ENCODE peak calls at places on chromosome 3, in ten cellular contexts. One of them, this sample, is unnamed.
A peak's percentile ranks its signal among the peaks of the same experiment; 100 is the strongest.

GRCh38 chr3:188792788-188793187 is 379.0 kb upstream of the TPRG1 start:
- DNase-seq in AG10803: peak; percentile 48
- DNase-seq in osteoblast: no peak
- DNase-seq in hepatocyte: peak; percentile 35
- DNase-seq in PC-3: no peak
- DNase-seq in RWPE1: no peak
- DNase-seq in MM.1S: no peak
- DNase-seq in upper lobe of left lung: no peak
- DNase-seq in GM13977: no peak
- DNase-seq in AG09309: no peak
- DNase-seq in this sample: no peak

GRCh38 chr3:98395111-98395510 is 4.6 kb downstream of the OR5K3 start:
- DNase-seq in AG10803: no peak
- DNase-seq in osteoblast: no peak
- DNase-seq in hepatocyte: no peak
- DNase-seq in PC-3: no peak
- DNase-seq in RWPE1: no peak
- DNase-seq in MM.1S: no peak
- DNase-seq in upper lobe of left lung: no peak
- DNase-seq in GM13977: no peak
- DNase-seq in AG09309: no peak
- DNase-seq in this sample: no peak

GRCh38 chr3:171480526-171480925 is 20.3 kb upstream of the TNIK start:
- DNase-seq in AG10803: no peak
- DNase-seq in osteoblast: no peak
- DNase-seq in hepatocyte: no peak
- DNase-seq in PC-3: no peak
- DNase-seq in RWPE1: no peak
- DNase-seq in MM.1S: peak; percentile 76
- DNase-seq in upper lobe of left lung: no peak
- DNase-seq in GM13977: peak; percentile 42
- DNase-seq in AG09309: no peak
- DNase-seq in this sample: no peak

GRCh38 chr3:172461530-172462138 is 13.4 kb upstream of the GHSR start:
- DNase-seq in AG10803: peak; percentile 16
- DNase-seq in osteoblast: peak; percentile 50
- DNase-seq in hepatocyte: peak; percentile 48
- DNase-seq in PC-3: peak; percentile 68
- DNase-seq in RWPE1: peak; percentile 56
- DNase-seq in MM.1S: peak; percentile 60
- DNase-seq in upper lobe of left lung: no peak
- DNase-seq in GM13977: peak; percentile 74
- DNase-seq in AG09309: no peak
- DNase-seq in this sample: no peak

GRCh38 chr3:12750223-12750622 is 8.8 kb downstream of the TMEM40 start:
- DNase-seq in AG10803: peak; percentile 84
- DNase-seq in osteoblast: no peak
- DNase-seq in hepatocyte: no peak
- DNase-seq in PC-3: peak; percentile 94
- DNase-seq in RWPE1: peak; percentile 52
- DNase-seq in MM.1S: no peak
- DNase-seq in upper lobe of left lung: no peak
- DNase-seq in GM13977: no peak
- DNase-seq in AG09309: peak; percentile 32
- DNase-seq in this sample: no peak

GRCh38 chr3:39410893-39411292 is 4.4 kb downstream of the RPSA start:
- DNase-seq in AG10803: no peak
- DNase-seq in osteoblast: no peak
- DNase-seq in hepatocyte: no peak
- DNase-seq in PC-3: no peak
- DNase-seq in RWPE1: no peak
- DNase-seq in MM.1S: no peak
- DNase-seq in upper lobe of left lung: no peak
- DNase-seq in GM13977: no peak
- DNase-seq in AG09309: no peak
- DNase-seq in this sample: no peak

GRCh38 chr3:135576786-135577185 is 388.7 kb upstream of the PPP2R3A start:
- DNase-seq in AG10803: no peak
- DNase-seq in osteoblast: no peak
- DNase-seq in hepatocyte: no peak
- DNase-seq in PC-3: no peak
- DNase-seq in RWPE1: no peak
- DNase-seq in MM.1S: no peak
- DNase-seq in upper lobe of left lung: no peak
- DNase-seq in GM13977: no peak
- DNase-seq in AG09309: no peak
- DNase-seq in this sample: no peak

GRCh38 chr3:162718697-162719096 is 1222.1 kb downstream of the OTOL1 start:
- DNase-seq in AG10803: no peak
- DNase-seq in osteoblast: no peak
- DNase-seq in hepatocyte: no peak
- DNase-seq in PC-3: no peak
- DNase-seq in RWPE1: no peak
- DNase-seq in MM.1S: no peak
- DNase-seq in upper lobe of left lung: no peak
- DNase-seq in GM13977: no peak
- DNase-seq in AG09309: no peak
- DNase-seq in this sample: no peak

GRCh38 chr3:46463120-46463867 is 1.4 kb downstream of the LTF start:
- DNase-seq in AG10803: no peak
- DNase-seq in osteoblast: no peak
- DNase-seq in hepatocyte: no peak
- DNase-seq in PC-3: no peak
- DNase-seq in RWPE1: no peak
- DNase-seq in MM.1S: no peak
- DNase-seq in upper lobe of left lung: no peak
- DNase-seq in GM13977: no peak
- DNase-seq in AG09309: no peak
- DNase-seq in this sample: peak; percentile 29

GRCh38 chr3:128311441-128311844 is 155.2 kb downstream of the DNAJB8 start:
- DNase-seq in AG10803: no peak
- DNase-seq in osteoblast: peak; percentile 77
- DNase-seq in hepatocyte: no peak
- DNase-seq in PC-3: no peak
- DNase-seq in RWPE1: no peak
- DNase-seq in MM.1S: no peak
- DNase-seq in upper lobe of left lung: no peak
- DNase-seq in GM13977: no peak
- DNase-seq in AG09309: no peak
- DNase-seq in this sample: peak; percentile 16

GRCh38 chr3:172260381-172260780 is 187.9 kb downstream of the GHSR start:
- DNase-seq in AG10803: peak; percentile 97
- DNase-seq in osteoblast: no peak
- DNase-seq in hepatocyte: no peak
- DNase-seq in PC-3: no peak
- DNase-seq in RWPE1: no peak
- DNase-seq in MM.1S: no peak
- DNase-seq in upper lobe of left lung: no peak
- DNase-seq in GM13977: no peak
- DNase-seq in AG09309: peak; percentile 87
- DNase-seq in this sample: no peak

GRCh38 chr3:37291275-37291700 is 116.9 kb upstream of the LRRFIP2 start:
- DNase-seq in AG10803: peak; percentile 77
- DNase-seq in osteoblast: peak; percentile 84
- DNase-seq in hepatocyte: no peak
- DNase-seq in PC-3: peak; percentile 45
- DNase-seq in RWPE1: peak; percentile 21
- DNase-seq in MM.1S: no peak
- DNase-seq in upper lobe of left lung: no peak
- DNase-seq in GM13977: no peak
- DNase-seq in AG09309: peak; percentile 70
- DNase-seq in this sample: no peak

GRCh38 chr3:11562277-11562881 is 81.3 kb downstream of the VGLL4 start:
- DNase-seq in AG10803: no peak
- DNase-seq in osteoblast: peak; percentile 27
- DNase-seq in hepatocyte: no peak
- DNase-seq in PC-3: no peak
- DNase-seq in RWPE1: no peak
- DNase-seq in MM.1S: no peak
- DNase-seq in upper lobe of left lung: peak; percentile 82
- DNase-seq in GM13977: no peak
- DNase-seq in AG09309: no peak
- DNase-seq in this sample: no peak

GRCh38 chr3:172705166-172705565 is 5.7 kb downstream of the NCEH1 start:
- DNase-seq in AG10803: no peak
- DNase-seq in osteoblast: no peak
- DNase-seq in hepatocyte: no peak
- DNase-seq in PC-3: no peak
- DNase-seq in RWPE1: no peak
- DNase-seq in MM.1S: no peak
- DNase-seq in upper lobe of left lung: no peak
- DNase-seq in GM13977: no peak
- DNase-seq in AG09309: no peak
- DNase-seq in this sample: no peak

GRCh38 chr3:79019137-79019923 is 748.5 kb downstream of the ROBO1 start:
- DNase-seq in AG10803: peak; percentile 92
- DNase-seq in osteoblast: peak; percentile 87
- DNase-seq in hepatocyte: peak; percentile 90
- DNase-seq in PC-3: peak; percentile 88
- DNase-seq in RWPE1: peak; percentile 76
- DNase-seq in MM.1S: peak; percentile 87
- DNase-seq in upper lobe of left lung: peak; percentile 82
- DNase-seq in GM13977: peak; percentile 80
- DNase-seq in AG09309: peak; percentile 74
- DNase-seq in this sample: peak; percentile 78

GRCh38 chr3:47791193-47791855 is 9.6 kb upstream of the SMARCC1 start:
- DNase-seq in AG10803: no peak
- DNase-seq in osteoblast: no peak
- DNase-seq in hepatocyte: no peak
- DNase-seq in PC-3: no peak
- DNase-seq in RWPE1: no peak
- DNase-seq in MM.1S: no peak
- DNase-seq in upper lobe of left lung: no peak
- DNase-seq in GM13977: no peak
- DNase-seq in AG09309: no peak
- DNase-seq in this sample: no peak

GRCh38 chr3:113696658-113697191 is 283 bp upstream of the USF3 start:
- DNase-seq in AG10803: peak; percentile 99
- DNase-seq in osteoblast: peak; percentile 99
- DNase-seq in hepatocyte: peak; percentile 99
- DNase-seq in PC-3: peak; percentile 99
- DNase-seq in RWPE1: peak; percentile 99
- DNase-seq in MM.1S: peak; percentile 99
- DNase-seq in upper lobe of left lung: peak; percentile 95
- DNase-seq in GM13977: peak; percentile 99
- DNase-seq in AG09309: peak; percentile 96
- DNase-seq in this sample: peak; percentile 99
- TF ChIP-seq CTCF in AG10803: peak; percentile 28
- TF ChIP-seq CTCF in osteoblast: no peak
- TF ChIP-seq CTCF in hepatocyte: no peak
- TF ChIP-seq CTCF in PC-3: no peak
- TF ChIP-seq CTCF in RWPE1: no peak
- TF ChIP-seq CTCF in MM.1S: no peak
- TF ChIP-seq CTCF in upper lobe of left lung: peak; percentile 50
- TF ChIP-seq CTCF in GM13977: no peak
- TF ChIP-seq CTCF in AG09309: peak; percentile 21
- TF ChIP-seq CTCF in this sample: no peak

GRCh38 chr3:190444576-190445145 is 5.0 kb downstream of the TMEM207 start:
- DNase-seq in AG10803: peak; percentile 10
- DNase-seq in osteoblast: no peak
- DNase-seq in hepatocyte: no peak
- DNase-seq in PC-3: peak; percentile 48
- DNase-seq in RWPE1: no peak
- DNase-seq in MM.1S: no peak
- DNase-seq in upper lobe of left lung: no peak
- DNase-seq in GM13977: no peak
- DNase-seq in AG09309: no peak
- DNase-seq in this sample: no peak

GRCh38 chr3:190446492-190447301 is 3.0 kb downstream of the TMEM207 start:
- DNase-seq in AG10803: no peak
- DNase-seq in osteoblast: no peak
- DNase-seq in hepatocyte: no peak
- DNase-seq in PC-3: no peak
- DNase-seq in RWPE1: no peak
- DNase-seq in MM.1S: no peak
- DNase-seq in upper lobe of left lung: no peak
- DNase-seq in GM13977: no peak
- DNase-seq in AG09309: no peak
- DNase-seq in this sample: no peak

GRCh38 chr3:190442240-190442639 is 7.5 kb downstream of the TMEM207 start:
- DNase-seq in AG10803: no peak
- DNase-seq in osteoblast: no peak
- DNase-seq in hepatocyte: no peak
- DNase-seq in PC-3: no peak
- DNase-seq in RWPE1: no peak
- DNase-seq in MM.1S: no peak
- DNase-seq in upper lobe of left lung: no peak
- DNase-seq in GM13977: no peak
- DNase-seq in AG09309: no peak
- DNase-seq in this sample: no peak

GRCh38 chr3:190444036-190444435 is 5.7 kb downstream of the TMEM207 start:
- DNase-seq in AG10803: no peak
- DNase-seq in osteoblast: no peak
- DNase-seq in hepatocyte: no peak
- DNase-seq in PC-3: no peak
- DNase-seq in RWPE1: no peak
- DNase-seq in MM.1S: no peak
- DNase-seq in upper lobe of left lung: no peak
- DNase-seq in GM13977: no peak
- DNase-seq in AG09309: no peak
- DNase-seq in this sample: no peak

GRCh38 chr3:190443257-190443656 is 6.4 kb downstream of the TMEM207 start:
- DNase-seq in AG10803: peak; percentile 15
- DNase-seq in osteoblast: peak; percentile 50
- DNase-seq in hepatocyte: no peak
- DNase-seq in PC-3: peak; percentile 51
- DNase-seq in RWPE1: no peak
- DNase-seq in MM.1S: no peak
- DNase-seq in upper lobe of left lung: no peak
- DNase-seq in GM13977: no peak
- DNase-seq in AG09309: no peak
- DNase-seq in this sample: no peak
- TF ChIP-seq CTCF in AG10803: peak; percentile 58
- TF ChIP-seq CTCF in osteoblast: peak; percentile 58
- TF ChIP-seq CTCF in hepatocyte: peak; percentile 46
- TF ChIP-seq CTCF in PC-3: peak; percentile 78
- TF ChIP-seq CTCF in RWPE1: peak; percentile 52
- TF ChIP-seq CTCF in MM.1S: no peak
- TF ChIP-seq CTCF in upper lobe of left lung: no peak
- TF ChIP-seq CTCF in GM13977: peak; percentile 12
- TF ChIP-seq CTCF in AG09309: peak; percentile 45
- TF ChIP-seq CTCF in this sample: no peak

GRCh38 chr3:194313642-194314430 is 37.3 kb downstream of the CPN2 start:
- DNase-seq in AG10803: peak; percentile 34
- DNase-seq in osteoblast: peak; percentile 58
- DNase-seq in hepatocyte: no peak
- DNase-seq in PC-3: peak; percentile 12
- DNase-seq in RWPE1: no peak
- DNase-seq in MM.1S: no peak
- DNase-seq in upper lobe of left lung: no peak
- DNase-seq in GM13977: no peak
- DNase-seq in AG09309: no peak
- DNase-seq in this sample: no peak
- TF ChIP-seq CTCF in AG10803: no peak
- TF ChIP-seq CTCF in osteoblast: no peak
- TF ChIP-seq CTCF in hepatocyte: no peak
- TF ChIP-seq CTCF in PC-3: peak; percentile 37
- TF ChIP-seq CTCF in RWPE1: no peak
- TF ChIP-seq CTCF in MM.1S: peak; percentile 12
- TF ChIP-seq CTCF in upper lobe of left lung: no peak
- TF ChIP-seq CTCF in GM13977: no peak
- TF ChIP-seq CTCF in AG09309: peak; percentile 8
- TF ChIP-seq CTCF in this sample: no peak

GRCh38 chr3:54999159-54999558 is 71.3 kb upstream of the LRTM1 start:
- DNase-seq in AG10803: peak; percentile 86
- DNase-seq in osteoblast: peak; percentile 88
- DNase-seq in hepatocyte: peak; percentile 64
- DNase-seq in PC-3: peak; percentile 65
- DNase-seq in RWPE1: peak; percentile 45
- DNase-seq in MM.1S: no peak
- DNase-seq in upper lobe of left lung: no peak
- DNase-seq in GM13977: no peak
- DNase-seq in AG09309: peak; percentile 80
- DNase-seq in this sample: no peak
- TF ChIP-seq CTCF in AG10803: peak; percentile 49
- TF ChIP-seq CTCF in osteoblast: peak; percentile 64
- TF ChIP-seq CTCF in hepatocyte: peak; percentile 44
- TF ChIP-seq CTCF in PC-3: peak; percentile 51
- TF ChIP-seq CTCF in RWPE1: no peak
- TF ChIP-seq CTCF in MM.1S: no peak
- TF ChIP-seq CTCF in upper lobe of left lung: no peak
- TF ChIP-seq CTCF in GM13977: no peak
- TF ChIP-seq CTCF in AG09309: peak; percentile 66
- TF ChIP-seq CTCF in this sample: peak; percentile 34

This sample was measured in mesothelial cell of epicardium.